ENCODE peak calls at places on chromosomes 6 and 20, in six cellular contexts. K is H9, U is NCI-H510A, M is fibroblast of lung, C is H7, L is NCI-H1105. V is an unnamed sample.

GRCh38 chr20:21398505-21399057 is 1.3 kb upstream of the NKX2-4 start:
- DNase-seq in K (no peak), U (no peak), M (no peak), C (no peak), L (no peak), V (no peak)

GRCh38 chr6:30749554-30750378 is 5.4 kb upstream of the IER3 start:
- DNase-seq in K (no peak), U (no peak), M (no peak), C (no peak), L (no peak), V (no peak)

GRCh38 chr6:151247510-151247909 is 7.7 kb downstream of the AKAP12 start:
- DNase-seq in K (no peak), U (no peak), M (no peak), C (no peak), L (no peak), V (no peak)

GRCh38 chr20:41394931-41395668 is 28.5 kb upstream of the EMILIN3 start:
- DNase-seq in K (no peak), U (no peak), M (no peak), C (no peak), L (no peak), V (no peak)

GRCh38 chr6:29792123-29793035 is 35.2 kb upstream of the HLA-G start:
- DNase-seq in K (peak), U (no peak), M (no peak), C (peak), L (no peak), V (no peak)

GRCh38 chr6:155648301-155648700 is 192.7 kb upstream of the NOX3 start:
- DNase-seq in K (no peak), U (no peak), M (no peak), C (no peak), L (no peak), V (no peak)

GRCh38 chr20:49925901-49926454 is 10.2 kb upstream of the RNF114 start:
- DNase-seq in K (no peak), U (no peak), M (no peak), C (no peak), L (no peak), V (no peak)

GRCh38 chr6:121435444-121436069 is at the start of gene GJA1:
- DNase-seq in K (peak), U (no peak), M (peak), C (peak), L (no peak), V (no peak)

GRCh38 chr6:90088009-90088408 is 193.7 kb downstream of the GJA10 start:
- DNase-seq in K (no peak), U (no peak), M (peak), C (no peak), L (no peak), V (peak)

GRCh38 chr20:16064991-16065707 is 508.1 kb downstream of the KIF16B start:
- DNase-seq in K (no peak), U (no peak), M (peak), C (no peak), L (no peak), V (no peak)

GRCh38 chr6:122749451-122750050 is 30.0 kb upstream of the FABP7 start:
- DNase-seq in K (no peak), U (no peak), M (no peak), C (no peak), L (no peak), V (no peak)

GRCh38 chr20:10079964-10080363 is 45.2 kb downstream of the ANKEF1 start:
- DNase-seq in K (no peak), U (no peak), M (peak), C (no peak), L (no peak), V (no peak)

GRCh38 chr20:23272176-23273029 is 78.2 kb upstream of the NXT1 start:
- DNase-seq in K (no peak), U (no peak), M (no peak), C (no peak), L (no peak), V (no peak)

GRCh38 chr6:45002390-45002789 is 325.7 kb upstream of the RUNX2 start:
- DNase-seq in K (no peak), U (no peak), M (peak), C (no peak), L (no peak), V (no peak)

GRCh38 chr20:59077705-59078104 is 35.1 kb upstream of the PRELID3B start:
- DNase-seq in K (no peak), U (no peak), M (no peak), C (no peak), L (no peak), V (no peak)

GRCh38 chr6:68718379-68719073 is 83.4 kb downstream of the ADGRB3 start:
- DNase-seq in K (no peak), U (no peak), M (peak), C (no peak), L (peak), V (peak)

GRCh38 chr20:1866834-1867233 is 28.4 kb upstream of the SIRPA start:
- DNase-seq in K (no peak), U (no peak), M (no peak), C (no peak), L (no peak), V (peak)

GRCh38 chr20:7798176-7798575 is 142.1 kb downstream of the HAO1 start:
- DNase-seq in K (no peak), U (no peak), M (no peak), C (no peak), L (no peak), V (no peak)

GRCh38 chr6:163416640-163417253 is 2.2 kb downstream of the QKI start:
- DNase-seq in K (no peak), U (no peak), M (peak), C (peak), L (peak), V (no peak)

GRCh38 chr20:18055261-18055660 is 2.5 kb downstream of the OVOL2 start:
- DNase-seq in K (peak), U (no peak), M (no peak), C (peak), L (no peak), V (no peak)

GRCh38 chr6:91804981-91805380 is 1218.1 kb upstream of the MAP3K7 start:
- DNase-seq in K (no peak), U (no peak), M (no peak), C (no peak), L (no peak), V (no peak)

GRCh38 chr6:163837681-163838431 is 423.3 kb downstream of the QKI start:
- DNase-seq in K (no peak), U (no peak), M (peak), C (no peak), L (no peak), V (no peak)

GRCh38 chr6:5260111-5260620 is 584 bp downstream of the LYRM4 start:
- DNase-seq in K (peak), U (peak), M (peak), C (peak), L (peak), V (no peak)

GRCh38 chr20:49568491-49569151 is 684 bp upstream of the PTGIS start:
- DNase-seq in K (peak), U (no peak), M (no peak), C (peak), L (no peak), V (no peak)

V was measured in DMS153.